ENCODE peak calls at places on chromosomes 11 and 22, in five cellular contexts. G, T, V, J and O are unnamed samples.

GRCh38 chr11:126343051-126343450 is 12.4 kb upstream of the ST3GAL4 start:
- DNase-seq in V (no peak), T (no peak), G (no peak), J (no peak), O (no peak)

GRCh38 chr22:39530692-39531331 is 1.7 kb downstream of the RPS19BP1 start:
- DNase-seq in T (no peak), V (peak; percentile 77), J (peak; percentile 53), G (no peak), O (no peak)

GRCh38 chr11:118614511-118614910 is 7.1 kb downstream of the PHLDB1 start:
- DNase-seq in J (no peak), G (no peak), V (no peak), T (no peak), O (no peak)

GRCh38 chr11:19777342-19778102 is 64.9 kb downstream of the NAV2 start:
- DNase-seq in T (no peak), J (peak; percentile 40), V (no peak), G (peak; percentile 25), O (no peak)

GRCh38 chr11:17013548-17014320 is 480 bp downstream of the PLEKHA7 start:
- DNase-seq in V (peak; percentile 61), G (peak; percentile 47), T (no peak), J (peak; percentile 62), O (no peak)

GRCh38 chr11:130300567-130300966 is 14.2 kb downstream of the ZBTB44 start:
- DNase-seq in J (no peak), T (no peak), G (no peak), V (no peak), O (no peak)

GRCh38 chr22:33056108-33056507 is 2.1 kb downstream of the SYN3 start:
- DNase-seq in T (no peak), J (no peak), G (no peak), V (no peak), O (no peak)

GRCh38 chr22:47245786-47246185 is 483.3 kb downstream of the TBC1D22A start:
- DNase-seq in V (no peak), T (no peak), J (no peak), G (no peak), O (no peak)

GRCh38 chr11:90423378-90423777 is 200.5 kb upstream of the CHORDC1 start:
- DNase-seq in T (no peak), J (peak; percentile 47), V (no peak), G (no peak), O (no peak)

GRCh38 chr22:24421428-24421931 is 5.9 kb upstream of the ADORA2A start:
- DNase-seq in J (peak; percentile 60), G (no peak), V (peak; percentile 82), T (peak; percentile 12), O (no peak)

GRCh38 chr22:46262449-46263207 is 515 bp downstream of the PKDREJ start:
- DNase-seq in V (no peak), G (peak; percentile 55), T (no peak), J (peak; percentile 74), O (no peak)

GRCh38 chr22:46024136-46024840 is 47.3 kb upstream of the WNT7B start:
- DNase-seq in G (peak; percentile 6), J (no peak), T (no peak), V (no peak), O (no peak)

GRCh38 chr11:20155683-20156279 is 4.5 kb downstream of the DBX1 start:
- DNase-seq in V (no peak), G (no peak), J (peak; percentile 44), T (no peak), O (no peak)

GRCh38 chr11:94241896-94242295 is 62.5 kb upstream of the IZUMO1R start:
- DNase-seq in V (no peak), J (no peak), G (no peak), T (no peak), O (no peak)

GRCh38 chr11:57903441-57904123 is 120.1 kb upstream of the OR9Q1 start:
- DNase-seq in G (peak; percentile 14), V (no peak), T (peak; percentile 74), J (no peak), O (no peak)

GRCh38 chr11:33610903-33611302 is 89.7 kb downstream of the C11orf91 start:
- DNase-seq in J (no peak), V (no peak), G (no peak), T (no peak), O (no peak)
- TF ChIP-seq CTCF in J (no peak), V (no peak), G (no peak), T (no peak), O (no peak)

GRCh38 chr11:45664376-45665205 is 831 bp downstream of the CHST1 start:
- DNase-seq in V (no peak), T (no peak), G (no peak), J (peak; percentile 50), O (no peak)

GRCh38 chr11:45663486-45664375 is 1.7 kb downstream of the CHST1 start:
- DNase-seq in V (no peak), G (no peak), J (no peak), T (no peak), O (no peak)

GRCh38 chr11:45662096-45662664 is 3.2 kb downstream of the CHST1 start:
- DNase-seq in T (no peak), G (no peak), V (no peak), J (no peak), O (no peak)

GRCh38 chr11:45661417-45662055 is 3.9 kb downstream of the CHST1 start:
- DNase-seq in T (no peak), V (no peak), J (no peak), G (no peak), O (no peak)

GRCh38 chr11:45662665-45663485 is 2.5 kb downstream of the CHST1 start:
- DNase-seq in T (no peak), V (no peak), G (no peak), J (peak; percentile 56), O (peak; percentile 43)
- H3K4me3 ChIP-seq in T (no peak overlapping the region), V (no peak overlapping the region), G (no peak overlapping the region), J (no peak overlapping the region), O (no peak overlapping the region)

DNA sequence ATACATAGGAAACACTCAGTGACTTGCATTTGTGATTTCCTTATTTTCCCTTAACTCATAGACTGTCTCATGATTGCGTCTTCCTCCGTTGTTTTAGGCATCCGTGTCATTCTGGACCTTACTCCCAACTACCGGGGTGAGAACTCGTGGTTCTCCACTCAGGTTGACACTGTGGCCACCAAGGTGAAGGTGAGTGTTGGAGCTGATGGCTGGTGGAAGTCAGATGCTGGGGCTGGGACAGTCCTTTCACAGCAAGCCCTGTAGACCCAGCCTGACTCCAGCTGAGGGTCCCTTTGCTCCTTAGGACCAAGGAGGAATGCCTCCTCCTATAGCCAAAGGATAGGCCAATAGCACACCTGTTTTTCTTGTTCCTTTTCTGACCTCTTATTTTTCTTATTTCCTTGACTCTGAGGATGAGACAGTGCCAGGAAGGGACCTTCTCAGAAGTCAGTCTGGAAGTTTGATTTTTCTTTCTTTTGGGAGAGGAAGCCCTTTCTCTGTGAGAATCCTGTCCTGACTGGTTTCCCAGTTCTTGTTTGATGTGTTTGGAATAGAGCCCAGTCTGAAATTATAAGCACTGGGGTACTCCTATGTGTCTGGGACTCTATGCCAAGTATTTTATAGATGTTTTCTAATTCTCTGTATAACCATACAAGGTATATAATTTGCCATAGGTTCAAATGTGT is 2.3 kb downstream of the SLC3A2 start:
- DNase-seq in G (no peak), J (no peak), V (no peak), T (no peak), O (no peak)
- TF ChIP-seq CTCF in G (no peak), J (no peak), V (no peak), T (no peak), O (no peak)

GRCh38 chr22:43188829-43189545 is 2.1 kb upstream of the TTLL12 start:
- DNase-seq in J (no peak), V (no peak), T (no peak), G (no peak), O (no peak)

GRCh38 chr22:43185860-43186261 is 1.1 kb downstream of the TTLL12 start:
- DNase-seq in J (peak; percentile 34), G (peak; percentile 78), V (no peak), T (peak; percentile 29), O (no peak)

GRCh38 chr22:43186272-43187170 is at the start of gene TTLL12:
- DNase-seq in J (peak; percentile 92), G (peak; percentile 58), V (peak; percentile 46), T (no peak), O (no peak)

GRCh38 chr22:43183496-43184263 is 3.3 kb downstream of the TTLL12 start:
- DNase-seq in T (no peak), V (no peak), J (no peak), G (no peak), O (no peak)

DNA sequence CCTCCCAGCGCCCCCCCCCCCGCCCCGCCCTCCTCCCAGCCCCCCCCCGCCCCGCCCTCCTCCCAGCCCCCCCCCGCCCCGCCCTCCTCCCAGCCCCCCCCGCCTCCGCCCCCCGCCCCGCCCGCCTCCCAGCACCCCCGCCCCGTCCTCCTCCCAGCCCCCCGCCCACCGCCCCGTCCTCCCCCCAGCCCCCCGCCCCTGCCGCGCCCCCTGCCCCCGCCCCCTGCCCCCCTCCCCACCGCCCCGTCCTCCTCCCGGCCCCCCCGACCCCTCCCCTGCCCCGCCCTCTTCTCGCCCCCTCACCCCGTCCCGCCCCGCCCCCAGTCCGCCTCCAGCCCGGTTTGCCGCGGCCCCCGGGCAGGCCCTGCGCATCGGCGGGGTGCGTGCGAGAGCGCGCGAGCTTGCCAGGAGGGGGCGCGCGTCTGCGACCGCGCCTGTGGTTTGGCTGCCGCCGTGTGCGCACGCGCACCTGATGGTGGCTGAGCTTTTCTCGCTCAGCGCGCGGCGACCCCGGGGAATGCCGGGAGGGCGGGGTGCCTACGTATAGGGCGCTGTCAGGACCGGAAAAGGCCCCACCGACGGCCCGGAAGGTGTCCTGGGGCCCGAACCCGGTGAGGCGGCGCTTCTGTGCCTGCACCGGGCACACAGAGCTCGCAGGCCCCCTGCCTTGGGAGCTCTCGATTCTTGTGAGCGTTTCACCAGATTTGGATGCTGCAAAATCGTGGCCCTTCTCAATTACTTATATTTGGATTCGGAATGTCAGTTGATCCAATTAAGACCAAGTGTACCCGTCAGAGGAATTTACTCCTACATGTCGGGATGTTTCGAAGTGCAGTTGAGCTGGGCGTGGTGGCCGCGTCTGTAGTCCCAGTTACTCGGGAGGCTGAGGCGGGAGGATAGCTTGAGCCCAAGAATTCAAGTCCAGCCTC is 501 bp upstream of the TTLL12 start:
- DNase-seq in T (peak; percentile 90), V (peak; percentile 97), G (peak; percentile 97), J (peak; percentile 96), O (peak; percentile 74)
- H3K4me3 ChIP-seq in T (peak overlapping the region; percentile 83), V (peak overlapping the region; percentile 83), G (peak overlapping the region; percentile 34), J (peak overlapping the region; percentile 26), O (peak overlapping the region; percentile 47)

GRCh38 chr11:2526808-2527381 is 82.1 kb downstream of the KCNQ1 start:
- DNase-seq in T (no peak), J (no peak), G (peak; percentile 16), V (peak; percentile 6), O (no peak)
- TF ChIP-seq CTCF in T (no peak), J (peak; percentile 23), G (no peak), V (no peak), O (no peak)